ENCODE peak calls at places on chromosome 2, in six cellular contexts. A, G, X, C, B and D are unnamed samples. For H3K27me3, the result is how much of the 10 kb centered on the place peaks cover.

GRCh38 chr2:36672199-36672598 is 24.3 kb upstream of the VIT start:
- DNase-seq in A (no peak), G (no peak), X (no peak), C (peak), B (peak), D (no peak)

GRCh38 chr2:168699834-168700417 is 102.5 kb upstream of the NOSTRIN start:
- DNase-seq in A (peak), G (no peak), X (peak), C (no peak), B (no peak), D (peak)

GRCh38 chr2:24505534-24505933 is 14.5 kb downstream of the NCOA1 start:
- DNase-seq in A (no peak), G (no peak), X (no peak), C (no peak), B (no peak), D (no peak)

GRCh38 chr2:232325324-232326273 is 53.0 kb upstream of the ALPP start:
- DNase-seq in A (peak), G (peak), X (no peak), C (peak), B (no peak), D (peak)

GRCh38 chr2:240208096-240208495 is 67.6 kb upstream of the OTOS start:
- DNase-seq in A (no peak), G (no peak), X (peak), C (no peak), B (no peak), D (no peak)

GRCh38 chr2:222292738-222293134 is 6.1 kb downstream of the PAX3 start:
- DNase-seq in A (no peak), G (no peak), X (no peak), C (no peak), B (no peak), D (no peak)

GRCh38 chr2:72576861-72577260 is 249.0 kb downstream of the EXOC6B start:
- DNase-seq in A (no peak), G (no peak), X (no peak), C (no peak), B (no peak), D (no peak)

GRCh38 chr2:11179899-11180298 is 24.6 kb downstream of the SLC66A3 start:
- DNase-seq in A (no peak), G (no peak), X (no peak), C (no peak), B (no peak), D (no peak)

GRCh38 chr2:56128235-56128634 is 55.6 kb upstream of the CCDC85A start:
- DNase-seq in A (no peak), G (no peak), X (no peak), C (no peak), B (peak), D (no peak)

GRCh38 chr2:19035238-19035637 is 323.2 kb downstream of the OSR1 start:
- DNase-seq in A (peak), G (no peak), X (peak), C (no peak), B (no peak), D (no peak)

GRCh38 chr2:150679456-150680120 is 192.1 kb upstream of the RND3 start:
- DNase-seq in A (no peak), G (no peak), X (no peak), C (no peak), B (no peak), D (peak)

GRCh38 chr2:39128919-39129391 is 8.1 kb upstream of the SOS1 start:
- DNase-seq in A (no peak), G (peak), X (no peak), C (no peak), B (peak), D (no peak)

GRCh38 chr2:15116830-15117229 is 444.3 kb downstream of the NBAS start:
- DNase-seq in A (no peak), G (no peak), X (no peak), C (no peak), B (no peak), D (no peak)

GRCh38 chr2:129761569-129762021 is 217.9 kb upstream of the RAB6C start:
- DNase-seq in A (no peak), G (no peak), X (no peak), C (no peak), B (no peak), D (no peak)

GRCh38 chr2:172084734-172085459 is 410 bp upstream of the DLX1 start:
- DNase-seq in A (peak), G (peak), X (peak), C (peak), B (peak), D (peak)

GRCh38 chr2:113703404-113704299 is 52.8 kb downstream of the SLC35F5 start:
- DNase-seq in A (no peak), G (no peak), X (no peak), C (peak), B (no peak), D (no peak)

GRCh38 chr2:43133708-43134570 is 92.5 kb downstream of the ZFP36L2 start:
- DNase-seq in A (no peak), G (peak), X (no peak), C (no peak), B (no peak), D (no peak)

GRCh38 chr2:96262306-96262705 is 3.5 kb downstream of the TMEM127 start:
- DNase-seq in A (no peak), G (no peak), X (no peak), C (no peak), B (no peak), D (no peak)

GRCh38 chr2:237702439-237703397 is 75.3 kb downstream of the LRRFIP1 start:
- DNase-seq in A (peak), G (no peak), X (peak), C (no peak), B (no peak), D (peak)

GRCh38 chr2:43977677-43978076 is 18.1 kb downstream of the LRPPRC start:
- DNase-seq in A (no peak), G (no peak), X (no peak), C (no peak), B (no peak), D (no peak)

GRCh38 chr2:39919511-39920317 is 140.7 kb upstream of the THUMPD2 start:
- DNase-seq in A (no peak), G (no peak), X (no peak), C (no peak), B (no peak), D (no peak)

GRCh38 chr2:26528186-26528585 is 50.3 kb upstream of the OTOF start:
- DNase-seq in A (no peak), G (no peak), X (no peak), C (no peak), B (no peak), D (no peak)

GRCh38 chr2:219574509-219575311 is 2.6 kb downstream of the INHA start:
- DNase-seq in A (no peak), G (no peak), X (no peak), C (no peak), B (no peak), D (no peak)

GRCh38 chr2:42216712-42217111 is 47.6 kb downstream of the EML4 start:
- DNase-seq in A (no peak), G (no peak), X (no peak), C (no peak), B (peak), D (no peak)

GRCh38 chr2:196808281-196808680 is 874 bp downstream of the C2orf66 start:
- DNase-seq in A (no peak), G (no peak), X (no peak), C (no peak), B (no peak), D (no peak)

GRCh38 chr2:181752301-181752700 is 72.0 kb upstream of the NEUROD1 start:
- DNase-seq in A (no peak), G (no peak), X (no peak), C (no peak), B (no peak), D (no peak)

GRCh38 chr2:6679481-6679880 is 186.2 kb downstream of the CMPK2 start:
- DNase-seq in A (no peak), G (no peak), X (no peak), C (no peak), B (no peak), D (no peak)

GRCh38 chr2:102436284-102436683 is 13.3 kb downstream of the IL18RAP start:
- DNase-seq in A (no peak), G (no peak), X (no peak), C (no peak), B (no peak), D (no peak)

GRCh38 chr2:154507186-154507585 is 191.3 kb upstream of the KCNJ3 start:
- DNase-seq in A (no peak), G (no peak), X (no peak), C (no peak), B (no peak), D (no peak)

GRCh38 chr2:15557947-15558346 is 3.2 kb downstream of the NBAS start:
- DNase-seq in A (no peak), G (no peak), X (no peak), C (no peak), B (peak), D (no peak)

GRCh38 chr2:217802876-217803638 is 199.7 kb downstream of the TNS1 start:
- DNase-seq in A (no peak), G (no peak), X (peak), C (no peak), B (no peak), D (no peak)

GRCh38 chr2:119333360-119333759 is 33.3 kb downstream of the C2orf76 start:
- DNase-seq in A (no peak), G (no peak), X (no peak), C (no peak), B (peak), D (no peak)

GRCh38 chr2:66700181-66700686 is 265.3 kb downstream of the MEIS1 start:
- DNase-seq in A (no peak), G (no peak), X (no peak), C (no peak), B (no peak), D (no peak)

GRCh38 chr2:170371231-170371630 is 193.3 kb downstream of the MYO3B start:
- DNase-seq in A (no peak), G (no peak), X (no peak), C (no peak), B (no peak), D (no peak)

GRCh38 chr2:238615187-238615586 is 188.5 kb downstream of the ASB1 start:
- DNase-seq in A (no peak), G (no peak), X (no peak), C (no peak), B (no peak), D (no peak)

GRCh38 chr2:47043142-47043890 is 111.8 kb downstream of the STPG4 start:
- DNase-seq in A (peak), G (no peak), X (peak), C (peak), B (peak), D (peak)

GRCh38 chr2:182655750-182656149 is 60.3 kb upstream of the DNAJC10 start:
- DNase-seq in A (no peak), G (no peak), X (no peak), C (no peak), B (no peak), D (no peak)

GRCh38 chr2:188983427-188984101 is 9.4 kb downstream of the COL3A1 start:
- DNase-seq in A (no peak), G (no peak), X (no peak), C (peak), B (peak), D (peak)

GRCh38 chr2:206836722-206837121 is 71.3 kb downstream of the FASTKD2 start:
- DNase-seq in A (no peak), G (no peak), X (no peak), C (no peak), B (no peak), D (no peak)

DNA sequence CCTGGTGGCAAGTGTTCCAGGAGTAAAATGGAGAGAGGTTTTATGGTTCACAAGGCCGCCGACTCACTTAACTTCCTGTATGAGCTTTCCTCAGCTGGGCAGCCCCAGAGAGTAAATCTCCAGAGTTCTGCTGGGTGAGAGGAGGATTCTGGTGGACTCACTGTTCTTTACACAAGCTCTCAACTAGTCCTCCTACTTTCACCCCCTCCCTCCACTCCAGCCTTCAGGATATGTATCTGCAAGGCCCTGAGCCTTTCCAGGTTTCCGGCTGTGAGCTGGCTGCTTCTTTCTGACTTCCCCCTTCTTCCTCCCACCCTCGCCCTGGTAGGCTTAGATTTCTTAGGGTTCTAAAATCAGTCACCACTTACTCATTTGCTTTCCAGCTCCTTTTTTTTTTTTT is 34.0 kb downstream of the EML6 start:
- DNase-seq in A (no peak), G (no peak), X (no peak), C (no peak), B (peak), D (peak)
- H3K4me3 ChIP-seq in A (no peak), G (no peak), X (no peak), C (no peak), B (no peak), D (no peak)

GRCh38 chr2:236252521-236252920 is 11.7 kb downstream of the ASB18 start:
- DNase-seq in A (no peak), G (no peak), X (no peak), C (no peak), B (no peak), D (no peak)
- H3K27me3 ChIP-seq in A (under half), G (under half), X (under half), C (under half), B (under half), D (under half)

GRCh38 chr2:205686231-205687017 is 4.1 kb downstream of the NRP2 start:
- DNase-seq in A (no peak), G (no peak), X (peak), C (no peak), B (no peak), D (peak)

GRCh38 chr2:205687018-205687956 is 5.0 kb downstream of the NRP2 start:
- DNase-seq in A (no peak), G (no peak), X (peak), C (no peak), B (peak), D (no peak)

GRCh38 chr2:205684871-205685313 is 2.6 kb downstream of the NRP2 start:
- DNase-seq in A (no peak), G (no peak), X (peak), C (no peak), B (no peak), D (no peak)

GRCh38 chr2:205683991-205684390 is 1.7 kb downstream of the NRP2 start:
- DNase-seq in A (no peak), G (no peak), X (no peak), C (no peak), B (no peak), D (no peak)

GRCh38 chr2:205685314-205686230 is 3.3 kb downstream of the NRP2 start:
- DNase-seq in A (no peak), G (no peak), X (peak), C (peak), B (peak), D (peak)
- H3K4me3 ChIP-seq in A (peak), G (peak), X (peak), C (peak), B (peak), D (peak)

GRCh38 chr2:64359892-64360657 is 93.9 kb upstream of the LGALSL start:
- DNase-seq in A (peak), G (no peak), X (peak), C (peak), B (peak), D (peak)
- H3K27me3 ChIP-seq in A (half or more), G (under half), X (under half), C (under half), B (under half), D (under half)

DNA sequence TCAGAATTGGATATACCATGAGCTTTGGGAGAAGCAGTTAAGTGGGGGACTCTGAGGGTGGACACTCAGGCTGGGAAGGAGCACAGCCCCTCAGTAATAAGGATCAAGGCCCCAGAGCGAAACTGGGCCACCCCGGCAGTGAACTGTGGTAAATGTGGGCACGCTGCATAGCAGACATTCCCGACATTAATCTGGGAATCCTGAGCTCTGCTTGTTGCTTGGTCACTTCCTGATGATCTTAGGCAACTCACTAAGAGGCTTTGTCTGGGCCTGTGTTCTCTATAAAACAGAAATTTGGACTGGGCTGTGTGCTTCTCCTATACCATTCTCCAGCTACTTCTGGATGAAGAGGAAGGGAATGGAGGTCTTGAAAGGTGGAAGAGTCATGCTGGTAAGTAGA is 4.8 kb downstream of the TGFBRAP1 start:
- DNase-seq in A (no peak), G (no peak), X (no peak), C (peak), B (peak), D (no peak)
- H3K4me3 ChIP-seq in A (no peak), G (no peak), X (no peak), C (no peak), B (no peak), D (no peak)

GRCh38 chr2:176096986-176097819 is 2.4 kb upstream of the HOXD12 start:
- DNase-seq in A (peak), G (peak), X (peak), C (peak), B (peak), D (peak)
- H3K27me3 ChIP-seq in A (half or more), G (half or more), X (half or more), C (under half), B (half or more), D (under half)

GRCh38 chr2:3644246-3644525 is 13.8 kb upstream of the ALLC start:
- DNase-seq in A (no peak), G (no peak), X (no peak), C (no peak), B (no peak), D (no peak)
- H3K4me3 ChIP-seq in A (no peak), G (no peak), X (no peak), C (no peak), B (no peak), D (no peak)

GRCh38 chr2:38095079-38095478 is 19.1 kb upstream of the CYP1B1 start:
- DNase-seq in A (no peak), G (no peak), X (no peak), C (no peak), B (no peak), D (no peak)

GRCh38 chr2:38092196-38092902 is 16.4 kb upstream of the CYP1B1 start:
- DNase-seq in A (peak), G (no peak), X (peak), C (no peak), B (no peak), D (peak)

GRCh38 chr2:38093503-38093902 is 17.6 kb upstream of the CYP1B1 start:
- DNase-seq in A (no peak), G (no peak), X (peak), C (no peak), B (peak), D (peak)

GRCh38 chr2:38090928-38091327 is 15.0 kb upstream of the CYP1B1 start:
- DNase-seq in A (no peak), G (no peak), X (no peak), C (no peak), B (no peak), D (no peak)

GRCh38 chr2:38091757-38092156 is 15.8 kb upstream of the CYP1B1 start:
- DNase-seq in A (no peak), G (no peak), X (no peak), C (no peak), B (no peak), D (no peak)
- H3K27me3 ChIP-seq in A (under half), G (under half), X (under half), C (under half), B (under half), D (under half)